ENCODE peak calls at places on chromosome 19, in nine cellular contexts. E is fibroblast of lung, L is suprapubic skin, H is thoracic aorta, B is HepG2, I is pancreas, M is cardiac muscle cell, X is WERI-Rb-1, Y is SK-N-SH. R is an unnamed sample.

GRCh38 chr19:32581704-32582164 is 744 bp downstream of the PDCD5 start:
- DNase-seq in I (no peak), H (no peak), M (peak), B (no peak), Y (peak), X (peak), L (no peak), E (peak), R (peak)

GRCh38 chr19:18122860-18123795 is 25.6 kb downstream of the MAST3 start:
- DNase-seq in M (no peak), E (no peak), Y (no peak), L (no peak), I (no peak), H (no peak), B (no peak), X (peak), R (no peak)

GRCh38 chr19:1943661-1944087 is 2.7 kb downstream of the CSNK1G2 start:
- DNase-seq in X (no peak), M (no peak), E (no peak), L (no peak), I (no peak), Y (no peak), H (no peak), B (no peak), R (no peak)

GRCh38 chr19:35357867-35358573 is at the start of gene FFAR3:
- DNase-seq in X (no peak), H (no peak), I (peak), E (no peak), Y (no peak), B (no peak), L (peak), M (peak), R (no peak)

GRCh38 chr19:10290876-10291553 is 1.3 kb downstream of the ICAM5 start:
- DNase-seq in I (peak), E (no peak), M (peak), X (peak), Y (peak), L (no peak), H (no peak), B (peak), R (peak)

GRCh38 chr19:44746946-44747738 is 1.4 kb upstream of the BCL3 start:
- DNase-seq in E (peak), I (peak), B (peak), Y (peak), M (peak), L (peak), H (peak), X (peak), R (peak)

GRCh38 chr19:1929051-1929742 is 11.8 kb upstream of the CSNK1G2 start:
- DNase-seq in X (peak), H (no peak), B (peak), E (peak), L (no peak), M (peak), Y (peak), I (peak), R (peak)

GRCh38 chr19:1811472-1811894 is 593 bp downstream of the ATP8B3 start:
- DNase-seq in X (no peak), M (peak), E (peak), I (peak), H (peak), Y (peak), L (peak), B (peak), R (peak)

GRCh38 chr19:44021221-44021620 is 4.0 kb upstream of the ZNF222 start:
- DNase-seq in L (no peak), I (no peak), B (no peak), M (no peak), X (no peak), H (no peak), Y (no peak), E (no peak), R (no peak)

GRCh38 chr19:37594982-37595382 is 306 bp downstream of the ZNF540 start:
- DNase-seq in Y (no peak), E (peak), X (peak), B (no peak), L (peak), I (peak), H (peak), M (peak), R (no peak)

GRCh38 chr19:18021121-18021755 is 13.3 kb downstream of the ARRDC2 start:
- DNase-seq in Y (no peak), L (peak), B (no peak), E (peak), M (peak), X (no peak), H (peak), I (peak), R (peak)

GRCh38 chr19:6532244-6532999 is 1.6 kb downstream of the TNFSF9 start:
- DNase-seq in E (no peak), I (no peak), M (no peak), H (no peak), B (no peak), Y (no peak), X (no peak), L (no peak), R (no peak)

GRCh38 chr19:17673937-17674799 is 14.0 kb downstream of the UNC13A start:
- DNase-seq in H (no peak), E (no peak), B (no peak), I (no peak), X (no peak), M (no peak), L (no peak), Y (peak), R (no peak)

GRCh38 chr19:32863841-32864240 is 5.7 kb downstream of the SLC7A9 start:
- DNase-seq in X (no peak), L (no peak), M (no peak), B (no peak), E (no peak), Y (no peak), H (no peak), I (no peak), R (no peak)

GRCh38 chr19:11510444-11510843 is 4.8 kb upstream of the ZNF653 start:
- DNase-seq in X (no peak), L (no peak), E (no peak), Y (no peak), M (no peak), H (no peak), I (no peak), B (no peak), R (no peak)

GRCh38 chr19:40611096-40611495 is 9.9 kb downstream of the LTBP4 start:
- DNase-seq in H (no peak), M (no peak), Y (no peak), B (no peak), L (no peak), I (no peak), X (no peak), E (no peak), R (no peak)

GRCh38 chr19:16684216-16684615 is 23.3 kb downstream of the TMEM38A start:
- DNase-seq in L (no peak), I (no peak), E (no peak), M (no peak), X (no peak), B (no peak), Y (no peak), H (no peak), R (no peak)

GRCh38 chr19:20482721-20483120 is 82.9 kb downstream of the ZNF737 start:
- DNase-seq in I (peak), E (no peak), X (peak), B (no peak), Y (no peak), H (no peak), M (no peak), L (no peak), R (no peak)

GRCh38 chr19:44592451-44592890 is 20.9 kb upstream of the IGSF23 start:
- DNase-seq in B (no peak), E (peak), M (no peak), H (no peak), X (no peak), L (no peak), Y (no peak), I (peak), R (no peak)

GRCh38 chr19:55643733-55644116 is 276 bp downstream of the ZNF581 start:
- DNase-seq in B (no peak), Y (no peak), H (no peak), M (no peak), I (no peak), L (no peak), E (no peak), X (no peak), R (no peak)

GRCh38 chr19:6451583-6452222 is 7.9 kb downstream of the SLC25A23 start:
- DNase-seq in M (no peak), Y (no peak), I (no peak), X (no peak), E (no peak), H (no peak), B (no peak), L (no peak), R (no peak)

GRCh38 chr19:19372656-19373416 is 32.6 kb upstream of the GATAD2A start:
- DNase-seq in X (peak), M (peak), L (no peak), I (no peak), B (peak), Y (no peak), H (no peak), E (no peak), R (peak)

GRCh38 chr19:34228762-34229161 is 25.6 kb upstream of the GARRE1 start:
- DNase-seq in E (no peak), X (no peak), H (no peak), M (no peak), B (no peak), I (no peak), Y (no peak), L (no peak), R (no peak)

GRCh38 chr19:5867201-5868136 is 2.9 kb downstream of the FUT5 start:
- DNase-seq in M (no peak), L (no peak), X (no peak), Y (no peak), H (no peak), I (no peak), B (no peak), E (no peak), R (no peak)

GRCh38 chr19:31583148-31583547 is 233.9 kb upstream of the TSHZ3 start:
- DNase-seq in I (no peak), Y (no peak), B (no peak), L (no peak), X (no peak), H (no peak), M (peak), E (no peak), R (no peak)

GRCh38 chr19:2771786-2772674 is 11.0 kb downstream of the SGTA start:
- DNase-seq in Y (no peak), I (no peak), H (no peak), L (no peak), E (no peak), B (no peak), X (no peak), M (no peak), R (no peak)

GRCh38 chr19:920051-920857 is 3.1 kb downstream of the KISS1R start:
- DNase-seq in M (peak), L (no peak), H (no peak), I (peak), Y (no peak), B (no peak), E (no peak), X (peak), R (no peak)

GRCh38 chr19:35070471-35070870 is 28.9 kb downstream of the HPN start:
- DNase-seq in L (no peak), Y (no peak), M (no peak), X (no peak), E (no peak), B (no peak), I (no peak), H (no peak), R (no peak)

GRCh38 chr19:7468840-7469239 is 20.0 kb downstream of the PEX11G start:
- DNase-seq in I (no peak), B (no peak), M (no peak), Y (no peak), H (no peak), X (no peak), E (no peak), L (no peak), R (no peak)

GRCh38 chr19:647566-648284 is 8.0 kb downstream of the FGF22 start:
- DNase-seq in X (no peak), I (no peak), L (no peak), E (no peak), M (no peak), H (no peak), Y (no peak), B (no peak), R (no peak)

GRCh38 chr19:6828698-6829633 is 56.5 kb downstream of the VAV1 start:
- DNase-seq in H (no peak), M (no peak), X (no peak), I (peak), E (no peak), L (no peak), Y (no peak), B (no peak), R (peak)

GRCh38 chr19:1244693-1245451 is 3.3 kb downstream of the ATP5F1D start:
- DNase-seq in I (peak), Y (no peak), E (no peak), B (peak), X (peak), H (no peak), M (no peak), L (no peak), R (no peak)

GRCh38 chr19:18233224-18233825 is 7.1 kb upstream of the PDE4C start:
- DNase-seq in I (peak), X (peak), M (peak), Y (peak), L (no peak), B (peak), H (no peak), E (peak), R (peak)

GRCh38 chr19:56900573-56901097 is 60.1 kb upstream of the PEG3 start:
- DNase-seq in E (no peak), B (peak), Y (no peak), H (no peak), I (no peak), X (peak), M (peak), L (no peak), R (no peak)

GRCh38 chr19:11451942-11452813 is 16.7 kb downstream of the PRKCSH start:
- DNase-seq in H (no peak), L (no peak), Y (peak), E (no peak), X (peak), B (no peak), I (no peak), M (peak), R (no peak)

GRCh38 chr19:6135367-6135766 is at the start of gene ACSBG2:
- DNase-seq in B (no peak), X (no peak), L (no peak), I (no peak), Y (no peak), H (no peak), M (no peak), E (no peak), R (no peak)

DNA sequence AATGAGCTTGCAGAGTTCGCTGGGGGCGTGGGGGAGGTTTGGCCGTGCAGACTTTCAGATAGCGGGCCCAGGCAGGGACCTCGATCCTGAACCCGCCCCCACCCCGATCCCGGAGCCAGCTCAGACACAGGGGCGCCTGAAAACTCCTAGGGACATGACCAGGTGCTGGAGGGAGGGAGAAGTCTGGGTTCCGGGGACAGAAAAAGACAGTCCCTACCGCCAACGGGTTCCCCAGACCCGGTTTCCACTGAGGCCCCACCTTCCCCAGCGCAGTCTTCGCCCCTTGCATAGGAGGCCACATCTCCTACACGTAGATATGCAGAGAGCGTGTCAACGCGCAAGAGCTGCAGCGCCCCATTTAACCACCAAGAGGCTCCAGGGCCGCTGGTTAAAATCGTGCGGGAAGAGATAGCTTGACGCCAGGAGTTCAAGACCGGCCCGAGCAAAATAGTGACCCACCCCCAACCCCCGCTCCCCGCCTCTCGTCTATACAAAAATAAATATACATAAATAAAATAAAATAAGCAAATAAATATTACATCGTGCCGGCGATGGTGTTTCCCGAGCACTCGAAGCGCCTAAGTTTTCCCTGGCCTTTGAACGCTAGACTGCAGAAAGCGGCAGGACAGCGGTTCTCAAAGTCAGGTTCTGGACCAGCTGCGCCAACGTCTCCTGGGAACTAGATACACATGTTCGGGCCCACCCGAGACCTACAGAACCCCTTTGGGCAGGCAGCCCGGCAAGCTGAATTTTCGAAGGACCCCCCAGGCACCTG is 8.3 kb downstream of the CCDC8 start:
- DNase-seq in Y (no peak), E (no peak), H (no peak), L (no peak), X (no peak), M (peak), B (peak), I (no peak), R (no peak)
- TF ChIP-seq CTCF in Y (no peak), E (no peak), H (no peak), L (no peak), X (peak), M (peak), B (peak), I (no peak), R (no peak)

DNA sequence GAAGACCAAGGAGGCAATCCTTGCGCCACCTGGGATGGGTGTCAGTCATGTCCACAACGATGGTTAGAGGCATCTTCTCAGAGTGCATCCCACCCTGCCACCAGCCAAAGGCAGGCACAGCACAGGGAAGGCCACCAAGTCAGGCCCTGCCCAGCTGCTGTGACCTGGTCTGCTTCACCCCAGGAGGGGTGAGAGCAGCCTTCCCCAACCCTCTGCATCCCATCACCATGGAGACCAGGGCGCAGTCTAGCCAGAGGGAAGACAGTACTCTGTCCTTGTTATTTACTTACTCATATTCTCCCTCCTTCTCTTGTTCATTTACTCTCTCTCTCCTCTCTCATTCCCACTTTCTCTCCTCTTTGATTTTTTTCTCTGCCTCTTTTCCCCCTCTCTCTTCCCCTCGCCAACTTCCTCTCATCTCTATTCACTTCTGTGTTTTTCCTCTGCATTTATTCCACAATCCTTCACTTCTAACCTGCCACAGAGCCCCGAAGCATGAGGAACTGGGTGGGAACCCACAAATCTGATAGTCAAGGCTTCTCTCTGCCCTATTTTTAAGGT is 749.4 kb downstream of the UQCRFS1 start:
- DNase-seq in E (no peak), B (no peak), H (no peak), M (no peak), X (no peak), L (no peak), I (no peak), Y (no peak), R (no peak)
- H3K27ac ChIP-seq in E (no peak), B (no peak), H (no peak), M (no peak), X (no peak), L (no peak), I (no peak), Y (no peak), R (no peak)

DNA sequence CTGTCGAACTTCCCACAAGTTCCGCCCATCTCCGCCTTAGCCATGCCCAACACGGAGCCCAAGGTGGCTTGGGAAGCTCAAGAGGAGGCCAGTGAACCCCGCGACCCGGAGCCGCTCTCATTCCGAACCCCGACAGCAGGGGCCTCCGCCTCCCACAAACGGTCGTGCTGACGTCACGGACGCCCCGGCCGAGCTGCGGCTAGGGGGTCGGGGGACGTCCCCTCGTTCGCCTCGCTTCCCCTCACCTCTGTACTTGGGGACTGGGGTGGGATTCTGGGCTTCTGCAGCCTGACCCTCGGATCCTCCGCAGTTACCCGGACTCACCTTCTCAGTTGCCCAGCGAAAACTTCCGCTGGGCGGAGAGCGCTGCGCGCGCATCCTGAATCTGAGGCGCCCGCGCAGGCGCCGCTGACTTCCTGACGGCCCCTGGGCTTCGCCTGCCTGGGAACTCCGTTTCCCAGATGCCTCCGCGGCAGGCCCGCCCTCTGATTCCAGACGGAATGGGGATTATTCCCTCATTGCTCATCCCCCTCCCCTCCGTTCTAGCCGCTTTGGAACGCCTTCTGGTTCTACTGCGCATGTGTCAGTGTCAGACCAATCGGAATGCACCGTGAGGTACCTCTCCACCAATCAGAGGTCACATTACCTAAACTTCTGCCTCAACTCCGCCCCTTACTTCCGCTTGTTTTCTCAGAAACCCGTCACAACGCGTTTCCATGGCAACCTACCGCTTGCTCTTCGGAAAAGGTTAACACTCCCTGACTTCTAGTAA is at the start of gene VRK3:
- DNase-seq in L (peak), Y (peak), B (peak), E (peak), I (peak), M (peak), X (peak), H (peak), R (peak)
- TF ChIP-seq CTCF in L (no peak), Y (peak), B (peak), E (no peak), I (no peak), M (peak), X (no peak), H (no peak), R (no peak)

GRCh38 chr19:39554701-39555311 is 14.8 kb upstream of the EID2 start:
- DNase-seq in H (no peak), B (no peak), Y (no peak), M (no peak), I (no peak), L (no peak), E (no peak), X (no peak), R (no peak)

GRCh38 chr19:39557791-39558622 is 18.0 kb upstream of the EID2 start:
- DNase-seq in E (no peak), M (peak), L (no peak), H (no peak), X (no peak), I (no peak), B (peak), Y (no peak), R (no peak)

GRCh38 chr19:39550197-39550596 is 10.2 kb upstream of the EID2 start:
- DNase-seq in L (no peak), M (no peak), Y (no peak), I (no peak), X (no peak), E (no peak), H (no peak), B (no peak), R (no peak)

GRCh38 chr19:39555883-39556282 is 15.9 kb upstream of the EID2 start:
- DNase-seq in X (no peak), Y (no peak), M (no peak), B (no peak), H (no peak), L (no peak), E (no peak), I (no peak), R (no peak)

GRCh38 chr19:39553082-39553652 is 13.2 kb upstream of the EID2 start:
- DNase-seq in B (no peak), L (no peak), M (no peak), I (no peak), X (no peak), Y (no peak), E (no peak), H (no peak), R (no peak)
- H3K27ac ChIP-seq in B (no peak), L (no peak), M (no peak), I (no peak), X (no peak), Y (no peak), E (no peak), H (no peak), R (no peak)

GRCh38 chr19:4058696-4059492 is 7.8 kb downstream of the ZBTB7A start:
- DNase-seq in Y (no peak), E (no peak), X (peak), H (no peak), I (no peak), B (no peak), L (no peak), M (no peak), R (no peak)

GRCh38 chr19:4060621-4061177 is 6.0 kb downstream of the ZBTB7A start:
- DNase-seq in X (no peak), Y (no peak), B (no peak), I (no peak), E (no peak), M (no peak), H (no peak), L (no peak), R (no peak)

GRCh38 chr19:4059493-4059880 is 7.2 kb downstream of the ZBTB7A start:
- DNase-seq in E (no peak), X (no peak), M (no peak), Y (no peak), H (no peak), L (no peak), I (no peak), B (no peak), R (no peak)

GRCh38 chr19:4059931-4060620 is 6.6 kb downstream of the ZBTB7A start:
- DNase-seq in H (no peak), L (peak), E (no peak), M (peak), X (no peak), B (no peak), I (peak), Y (no peak), R (peak)

GRCh38 chr19:4057913-4058695 is 8.6 kb downstream of the ZBTB7A start:
- DNase-seq in H (peak), E (peak), B (peak), L (peak), X (peak), Y (no peak), I (peak), M (peak), R (peak)
- TF ChIP-seq CTCF in H (peak), E (no peak), B (peak), L (no peak), X (no peak), Y (peak), I (no peak), M (peak), R (no peak)